ENCODE peak calls at places on chromosomes 4 and X, in seven cellular contexts. F is lower leg skin, Q is cardiac muscle cell, H is SJSA1, A is right lobe of liver, X is GM23338, J is adrenal gland. N is an unnamed sample.

GRCh38 chr4:169852481-169852880 is 94.7 kb upstream of the HPF1 start:
- DNase-seq in H (no peak), F (no peak), J (no peak), Q (no peak), A (no peak), X (no peak), N (no peak)

GRCh38 chrX:68060506-68061205 is 372.6 kb downstream of the OPHN1 start:
- DNase-seq in X (peak; percentile 31), J (peak; percentile 20), F (no peak), H (no peak), A (no peak), Q (no peak), N (no peak)

GRCh38 chr4:86957214-86957613 is 22.4 kb downstream of the AFF1 start:
- DNase-seq in Q (no peak), F (no peak), J (no peak), X (no peak), A (no peak), H (no peak), N (peak; percentile 62)

GRCh38 chrX:155966876-155967275 is 30.6 kb upstream of the IL9R start:
- DNase-seq in J (peak; percentile 16), X (peak; percentile 72), H (no peak), Q (peak; percentile 2), A (no peak), F (no peak), N (peak; percentile 6)

GRCh38 chr4:62806786-62807185 is 1602.5 kb downstream of the TECRL start:
- DNase-seq in X (no peak), Q (no peak), F (no peak), A (no peak), H (no peak), J (no peak), N (no peak)

GRCh38 chrX:48021026-48021900 is 14.5 kb downstream of the SPACA5 start:
- DNase-seq in X (peak; percentile 71), F (peak; percentile 51), A (peak; percentile 72), J (peak; percentile 69), H (peak; percentile 65), Q (peak; percentile 65), N (peak; percentile 67)

GRCh38 chr4:146053901-146054300 is 115.3 kb upstream of the ZNF827 start:
- DNase-seq in F (no peak), J (no peak), X (no peak), H (no peak), Q (no peak), A (no peak), N (no peak)

GRCh38 chr4:168451331-168451730 is 29.0 kb downstream of the DDX60L start:
- DNase-seq in H (no peak), J (no peak), A (no peak), F (no peak), Q (no peak), X (no peak), N (no peak)

GRCh38 chrX:19005909-19006308 is 22.0 kb upstream of the PHKA2 start:
- DNase-seq in H (no peak), F (no peak), J (no peak), Q (no peak), X (no peak), A (no peak), N (no peak)

GRCh38 chr4:8451440-8452182 is 11.0 kb downstream of the TRMT44 start:
- DNase-seq in Q (no peak), A (no peak), F (no peak), X (no peak), H (no peak), J (no peak), N (no peak)

GRCh38 chr4:86043755-86044592 is 315.9 kb downstream of the MAPK10 start:
- DNase-seq in Q (peak; percentile 67), H (no peak), F (no peak), A (no peak), J (peak; percentile 52), X (peak; percentile 63), N (peak; percentile 81)

GRCh38 chrX:70979136-70979762 is 48.4 kb upstream of the SLC7A3 start:
- DNase-seq in J (peak; percentile 32), X (peak; percentile 74), F (no peak), H (no peak), A (no peak), Q (peak; percentile 39), N (peak; percentile 63)

GRCh38 chr4:174631901-174632758 is 109.8 kb upstream of the HPGD start:
- DNase-seq in F (no peak), H (no peak), J (peak; percentile 27), X (peak; percentile 67), A (no peak), Q (peak; percentile 46), N (peak; percentile 47)

GRCh38 chr4:4424499-4425115 is 37.7 kb downstream of the NSG1 start:
- DNase-seq in J (no peak), Q (no peak), X (no peak), H (no peak), F (no peak), A (no peak), N (no peak)

GRCh38 chr4:39255266-39255665 is 72.9 kb downstream of the WDR19 start:
- DNase-seq in F (no peak), A (no peak), Q (no peak), X (peak; percentile 50), J (no peak), H (peak; percentile 59), N (peak; percentile 33)

GRCh38 chr4:126372634-126373033 is 1057.9 kb downstream of the FAT4 start:
- DNase-seq in X (no peak), A (no peak), H (no peak), J (no peak), Q (no peak), F (no peak), N (no peak)

GRCh38 chr4:77821775-77822174 is 2.6 kb upstream of the CNOT6L start:
- DNase-seq in F (no peak), Q (no peak), H (no peak), J (no peak), A (no peak), X (no peak), N (no peak)

GRCh38 chr4:112857461-112857860 is 192.0 kb upstream of the ANK2 start:
- DNase-seq in X (no peak), J (peak; percentile 36), F (peak; percentile 41), Q (no peak), H (peak; percentile 48), A (no peak), N (peak; percentile 93)

GRCh38 chrX:25012433-25012735 is 3.4 kb downstream of the ARX start:
- DNase-seq in H (no peak), J (peak; percentile 1), Q (peak; percentile 59), F (no peak), A (no peak), X (peak; percentile 62), N (peak; percentile 27)

GRCh38 chrX:151680805-151681204 is 14.5 kb upstream of the PRRG3 start:
- DNase-seq in X (peak; percentile 75), Q (peak; percentile 60), A (no peak), H (peak; percentile 44), J (peak; percentile 62), F (no peak), N (no peak)

GRCh38 chrX:103792916-103793540 is 16.4 kb downstream of the PLP1 start:
- DNase-seq in A (no peak), Q (no peak), J (no peak), X (no peak), H (no peak), F (no peak), N (peak; percentile 52)

GRCh38 chr4:3202836-3203820 is 45.8 kb upstream of the MSANTD1 start:
- DNase-seq in H (no peak), Q (no peak), A (peak; percentile 79), J (peak; percentile 35), F (no peak), X (no peak), N (peak; percentile 27)

GRCh38 chrX:150196300-150196699 is 166.8 kb upstream of the MAMLD1 start:
- DNase-seq in J (no peak), F (no peak), X (peak; percentile 10), H (no peak), A (no peak), Q (no peak), N (no peak)

GRCh38 chr4:89753601-89754066 is 83.3 kb downstream of the SNCA start:
- DNase-seq in Q (no peak), J (no peak), A (no peak), X (no peak), H (no peak), F (no peak), N (peak; percentile 95)

DNA sequence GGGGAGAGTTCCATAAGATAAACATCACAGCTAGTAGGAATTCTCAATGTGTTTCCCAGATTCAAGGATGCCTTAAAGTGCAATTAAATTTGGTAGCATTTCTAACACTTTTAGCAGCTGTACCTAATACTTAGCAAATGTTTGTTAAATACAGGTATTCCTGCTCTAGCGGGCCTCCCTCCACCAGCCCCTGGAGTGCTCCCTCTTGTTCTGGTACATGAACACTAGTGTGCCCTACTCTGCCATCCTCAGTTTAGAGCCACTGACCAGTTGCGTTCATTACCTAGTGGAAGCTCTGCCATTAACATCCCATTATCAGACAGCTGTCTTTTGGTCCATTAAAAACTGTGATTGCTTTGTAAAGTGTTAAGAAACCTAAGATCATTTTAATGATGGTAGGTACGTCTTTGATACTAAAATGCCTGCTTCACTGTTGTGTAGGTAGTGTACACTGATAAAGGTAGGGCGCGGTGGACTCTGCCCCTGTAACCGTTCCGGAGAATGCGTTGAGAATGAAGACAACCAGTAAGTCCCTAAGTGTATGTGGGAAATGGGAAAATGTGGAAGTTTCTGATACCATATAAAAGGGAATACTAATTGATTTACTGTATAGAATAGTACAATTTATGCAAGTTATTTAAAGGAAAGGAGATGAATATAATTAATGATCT is 21.7 kb downstream of the KIAA0232 start:
- DNase-seq in Q (no peak), F (no peak), H (no peak), X (no peak), A (no peak), J (no peak), N (no peak)
- H3K4me3 ChIP-seq in Q (no peak overlapping the region), F (no peak overlapping the region), H (no peak overlapping the region), X (no peak overlapping the region), A (no peak overlapping the region), J (no peak overlapping the region), N (no peak overlapping the region)

GRCh38 chrX:69149466-69150293 is 15.6 kb downstream of the PJA1 start:
- DNase-seq in J (no peak), H (no peak), F (no peak), Q (no peak), X (peak; percentile 85), A (no peak), N (no peak)
- H3K4me3 ChIP-seq in J (no peak overlapping the region), H (no peak overlapping the region), F (no peak overlapping the region), Q (no peak overlapping the region), X (peak overlapping the region; percentile 46), A (no peak overlapping the region), N (no peak overlapping the region)

DNA sequence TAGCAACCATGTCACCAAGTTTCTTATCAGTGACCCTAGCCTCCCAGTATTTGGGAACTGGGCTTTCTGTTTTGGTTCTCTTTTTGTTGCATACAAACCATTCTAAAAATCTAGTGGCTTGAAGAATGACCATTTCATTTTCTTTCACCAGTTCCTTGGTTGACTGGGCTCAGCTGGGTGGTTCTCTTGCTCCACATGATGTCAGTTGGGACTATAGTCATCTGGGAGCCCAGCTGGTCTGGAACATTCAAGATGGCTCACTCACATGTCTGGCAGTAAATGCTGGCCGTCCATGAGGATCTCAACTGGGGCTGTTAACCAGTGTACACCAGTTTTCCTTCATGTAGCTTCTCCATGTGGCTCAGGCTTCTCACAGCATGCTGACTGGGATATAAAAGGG is 27.6 kb upstream of the MBTPS2 start:
- DNase-seq in X (no peak), A (no peak), H (no peak), Q (no peak), F (no peak), J (no peak), N (no peak)
- H3K4me3 ChIP-seq in X (no peak overlapping the region), A (no peak overlapping the region), H (no peak overlapping the region), Q (no peak overlapping the region), F (no peak overlapping the region), J (no peak overlapping the region), N (no peak overlapping the region)

DNA sequence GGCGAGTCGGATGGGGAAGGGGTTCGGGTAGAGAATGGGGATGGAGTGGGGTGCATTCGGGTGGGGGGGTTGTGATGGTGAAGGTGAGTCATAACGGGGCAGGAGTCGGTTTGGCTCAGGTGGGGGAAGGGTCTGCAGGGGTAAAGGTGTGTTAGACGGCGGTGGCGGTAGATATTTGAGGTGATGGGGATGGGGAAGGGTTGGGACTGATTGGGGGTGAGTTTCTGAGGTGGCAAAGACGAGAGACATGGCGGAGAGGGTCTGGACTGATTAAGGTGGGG is 738 bp downstream of the SYP start:
- DNase-seq in J (no peak), A (no peak), H (no peak), F (no peak), Q (no peak), X (no peak), N (no peak)
- H3K4me3 ChIP-seq in J (no peak overlapping the region), A (no peak overlapping the region), H (no peak overlapping the region), F (no peak overlapping the region), Q (no peak overlapping the region), X (peak overlapping the region; percentile 58), N (no peak overlapping the region)

N was measured in foreskin fibroblast.